ENCODE peak calls at places on chromosomes 12 and 14, in seven cellular contexts. W is CD8-positive, alpha-beta memory T cell; H is heart right ventricle; U is neural progenitor cell; X is ovary; R is left ventricle myocardium inferior; P is mesenchymal stem cell. F is an unnamed sample.
A peak's percentile ranks its signal among the peaks of the same experiment; 100 is the strongest.

GRCh38 chr12:4282892-4283511 is 9.4 kb downstream of the CCND2 start:
- DNase-seq in X (no peak), U (no peak), H (no peak), R (no peak), P (no peak), W (no peak), F (no peak)

GRCh38 chr12:111412007-111412829 is 6.5 kb downstream of the SH2B3 start:
- DNase-seq in X (no peak), R (peak; percentile 51), P (peak; percentile 61), H (peak; percentile 56), W (no peak), U (peak; percentile 74), F (no peak)

GRCh38 chr12:62194616-62195015 is 65.6 kb upstream of the USP15 start:
- DNase-seq in W (no peak), R (no peak), U (no peak), P (no peak), H (no peak), X (no peak), F (no peak)

GRCh38 chr14:100012478-100012925 is 52.7 kb upstream of the EVL start:
- DNase-seq in W (no peak), U (no peak), H (no peak), X (no peak), R (no peak), P (peak; percentile 56), F (no peak)

GRCh38 chr14:85437143-85437542 is 92.8 kb upstream of the FLRT2 start:
- DNase-seq in R (no peak), P (no peak), W (no peak), H (no peak), X (no peak), U (no peak), F (no peak)

GRCh38 chr12:57118711-57119271 is 7.6 kb upstream of the STAT6 start:
- DNase-seq in P (no peak), W (no peak), U (no peak), H (no peak), X (no peak), R (no peak), F (no peak)

GRCh38 chr14:23447634-23448353 is 12.3 kb upstream of the MYH7 start:
- DNase-seq in R (no peak), U (no peak), W (no peak), P (no peak), H (no peak), X (no peak), F (no peak)

GRCh38 chr14:32666310-32666709 is 272.4 kb upstream of the NPAS3 start:
- DNase-seq in P (no peak), W (no peak), X (no peak), H (no peak), U (no peak), R (no peak), F (no peak)

GRCh38 chr12:40336573-40337199 is 111.9 kb downstream of the LRRK2 start:
- DNase-seq in H (no peak), X (no peak), R (no peak), P (peak; percentile 17), W (no peak), U (no peak), F (no peak)

GRCh38 chr12:75483411-75483810 is 2.9 kb downstream of the GLIPR1 start:
- DNase-seq in X (no peak), H (no peak), W (no peak), R (no peak), U (no peak), P (no peak), F (peak; percentile 27)
- H3K4me1 ChIP-seq in X (peaks cover 5% of the 10 kb centered on the region), H (peaks cover 12% of the 10 kb centered on the region), W (peaks cover 66% of the 10 kb centered on the region), R (peaks cover 3% of the 10 kb centered on the region), U (peaks cover 6% of the 10 kb centered on the region), P (peaks cover 4% of the 10 kb centered on the region), F (no peaks in the 10 kb centered on the region)

DNA sequence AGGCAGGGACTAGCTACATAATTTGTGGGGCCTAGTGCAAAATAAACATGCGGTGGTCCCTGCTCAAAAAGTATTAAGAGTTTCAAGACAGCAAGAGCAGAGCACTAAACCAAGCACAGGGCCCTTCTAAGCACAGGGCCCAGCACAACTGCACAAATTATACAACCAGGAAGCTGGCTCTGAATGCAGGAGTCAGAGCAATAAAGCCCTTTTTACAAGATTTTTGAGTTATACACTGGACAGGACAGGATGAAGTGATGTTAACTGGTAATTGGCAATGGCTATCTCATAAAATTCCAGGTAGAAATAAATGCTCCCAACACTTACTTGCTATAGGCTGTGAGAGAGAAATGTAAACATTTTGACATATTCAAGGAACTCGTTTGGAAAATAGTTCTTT is 86.2 kb upstream of the GPHB5 start:
- DNase-seq in W (no peak), H (no peak), P (no peak), R (no peak), X (no peak), U (no peak), F (no peak)
- H3K9me3 ChIP-seq in W (no peaks in the 10 kb centered on the region), H (no peaks in the 10 kb centered on the region), P (no peaks in the 10 kb centered on the region), R (no peaks in the 10 kb centered on the region), X (no peaks in the 10 kb centered on the region), U (no peaks in the 10 kb centered on the region), F (no peaks in the 10 kb centered on the region)

GRCh38 chr12:120847392-120848157 is 56.6 kb downstream of the SPPL3 start:
- DNase-seq in R (no peak), W (no peak), X (no peak), H (no peak), P (no peak), U (no peak), F (no peak)
- H3K27ac ChIP-seq in R (peak overlapping the region; percentile 48), W (no peak overlapping the region), X (no peak overlapping the region), H (no peak overlapping the region), P (no peak overlapping the region), U (no peak overlapping the region), F (peak overlapping the region; percentile 28)

GRCh38 chr12:108648371-108648770 is 14.7 kb upstream of the SELPLG start:
- DNase-seq in R (no peak), P (no peak), U (no peak), X (no peak), W (no peak), H (no peak), F (no peak)
- H3K4me1 ChIP-seq in R (peaks cover 81% of the 10 kb centered on the region), P (peaks cover 5% of the 10 kb centered on the region), U (no peaks in the 10 kb centered on the region), X (peaks cover 17% of the 10 kb centered on the region), W (peaks cover 15% of the 10 kb centered on the region), H (peaks cover 82% of the 10 kb centered on the region), F (peaks cover 5% of the 10 kb centered on the region)

GRCh38 chr14:105632010-105632409 is 105.6 kb downstream of the TMEM121 start:
- DNase-seq in P (no peak), U (no peak), W (no peak), H (no peak), R (no peak), X (no peak), F (no peak)
- H3K9me3 ChIP-seq in P (peaks cover 2% of the 10 kb centered on the region), U (no peaks in the 10 kb centered on the region), W (no peaks in the 10 kb centered on the region), H (peaks cover 23% of the 10 kb centered on the region), R (peaks cover 19% of the 10 kb centered on the region), X (no peaks in the 10 kb centered on the region), F (no peaks in the 10 kb centered on the region)